ENCODE peak calls at places on chromosomes 2 and 18, in six cellular contexts. V is effector memory CD4-positive, alpha-beta T cell; L is small intestine; D is CD4-positive, CD25-positive, alpha-beta regulatory T cell; I is astrocyte; Y is MM.1S. N is an unnamed sample.

GRCh38 chr18:58911766-58912165 is 47.1 kb downstream of the ZNF532 start:
- DNase-seq in D (no peak), L (no peak), V (no peak), Y (peak; percentile 17), I (no peak), N (no peak)

GRCh38 chr18:6781179-6781714 is 51.7 kb downstream of the ARHGAP28 start:
- DNase-seq in L (no peak), V (no peak), Y (no peak), I (no peak), D (no peak), N (no peak)

GRCh38 chr2:9666306-9666705 is 35.5 kb upstream of the YWHAQ start:
- DNase-seq in V (no peak), L (no peak), D (no peak), I (no peak), Y (no peak), N (no peak)

GRCh38 chr2:2750867-2751714 is 420.0 kb upstream of the MYT1L start:
- DNase-seq in D (no peak), V (no peak), L (no peak), Y (no peak), I (no peak), N (no peak)

GRCh38 chr2:221293949-221294736 is 278.0 kb downstream of the EPHA4 start:
- DNase-seq in V (no peak), I (no peak), L (no peak), Y (no peak), D (no peak), N (no peak)

GRCh38 chr18:70288851-70289328 is at the start of gene SOCS6:
- DNase-seq in D (peak; percentile 35), Y (peak; percentile 72), V (no peak), L (peak; percentile 63), I (peak; percentile 53), N (no peak)

GRCh38 chr2:241952816-241953215 is 83.3 kb downstream of the RTP5 start:
- DNase-seq in Y (no peak), L (no peak), V (no peak), I (no peak), D (no peak), N (peak; percentile 23)

GRCh38 chr2:160252278-160252887 is 52.3 kb upstream of the ITGB6 start:
- DNase-seq in V (no peak), L (peak; percentile 48), Y (no peak), D (peak; percentile 23), I (no peak), N (no peak)

GRCh38 chr2:88199912-88200682 is 30.0 kb downstream of the THNSL2 start:
- DNase-seq in V (no peak), Y (no peak), D (peak; percentile 14), I (no peak), L (no peak), N (no peak)

DNA sequence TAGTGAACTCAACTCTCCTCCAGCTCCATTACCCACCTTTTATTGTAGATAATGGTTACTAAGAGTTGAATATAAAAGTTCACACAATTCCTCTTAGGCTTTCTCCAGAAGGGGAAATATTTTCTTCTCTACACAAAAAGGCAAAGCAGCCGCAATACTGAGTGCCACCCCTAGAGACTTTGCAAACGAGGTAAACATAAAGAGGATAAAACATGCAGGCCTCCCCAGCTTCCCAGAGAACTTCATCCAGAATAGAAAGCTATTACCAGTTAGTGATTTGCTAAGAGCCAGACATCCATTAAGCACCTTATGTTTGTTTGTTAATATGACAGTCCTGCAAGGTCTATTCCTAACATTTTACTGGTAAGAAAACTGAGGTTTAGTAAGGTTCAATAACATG is 17.4 kb downstream of the ZNF521 start:
- DNase-seq in L (no peak), D (no peak), V (no peak), Y (no peak), I (no peak), N (no peak)
- H3K27ac ChIP-seq in L (no peak overlapping the region), D (no peak overlapping the region), V (no peak overlapping the region), Y (no peak overlapping the region), I (no peak overlapping the region), N (no peak overlapping the region)

GRCh38 chr18:55269632-55270031 is 310.4 kb upstream of the CCDC68 start:
- DNase-seq in Y (no peak), I (no peak), D (no peak), V (no peak), L (no peak), N (no peak)

GRCh38 chr18:55265916-55266488 is 306.7 kb upstream of the CCDC68 start:
- DNase-seq in D (no peak), Y (no peak), I (no peak), V (no peak), L (no peak), N (no peak)

GRCh38 chr18:55268629-55269275 is 309.5 kb upstream of the CCDC68 start:
- DNase-seq in Y (peak; percentile 92), V (no peak), I (no peak), L (no peak), D (no peak), N (no peak)

GRCh38 chr18:55266981-55267380 is 307.7 kb upstream of the CCDC68 start:
- DNase-seq in L (no peak), V (no peak), I (no peak), Y (no peak), D (no peak), N (no peak)

GRCh38 chr18:55268146-55268545 is 308.9 kb upstream of the CCDC68 start:
- DNase-seq in L (no peak), V (no peak), Y (peak; percentile 93), I (peak; percentile 63), D (no peak), N (no peak)
- H3K4me1 ChIP-seq in L (peaks cover 2% of the 10 kb centered on the region), V (no peaks in the 10 kb centered on the region), Y (peaks cover 83% of the 10 kb centered on the region), I (peaks cover 22% of the 10 kb centered on the region), D (no peaks in the 10 kb centered on the region), N (no peaks in the 10 kb centered on the region)

GRCh38 chr2:111698743-111699554 is 185.0 kb downstream of the ANAPC1 start:
- DNase-seq in L (peak; percentile 98), V (peak; percentile 21), I (peak; percentile 99), Y (peak; percentile 94), D (peak; percentile 87), N (peak; percentile 24)
- H3K27ac ChIP-seq in L (peak overlapping the region; percentile 80), V (no peak overlapping the region), I (peak overlapping the region; percentile 75), Y (peak overlapping the region; percentile 91), D (no peak overlapping the region), N (peak overlapping the region; percentile 47)

DNA sequence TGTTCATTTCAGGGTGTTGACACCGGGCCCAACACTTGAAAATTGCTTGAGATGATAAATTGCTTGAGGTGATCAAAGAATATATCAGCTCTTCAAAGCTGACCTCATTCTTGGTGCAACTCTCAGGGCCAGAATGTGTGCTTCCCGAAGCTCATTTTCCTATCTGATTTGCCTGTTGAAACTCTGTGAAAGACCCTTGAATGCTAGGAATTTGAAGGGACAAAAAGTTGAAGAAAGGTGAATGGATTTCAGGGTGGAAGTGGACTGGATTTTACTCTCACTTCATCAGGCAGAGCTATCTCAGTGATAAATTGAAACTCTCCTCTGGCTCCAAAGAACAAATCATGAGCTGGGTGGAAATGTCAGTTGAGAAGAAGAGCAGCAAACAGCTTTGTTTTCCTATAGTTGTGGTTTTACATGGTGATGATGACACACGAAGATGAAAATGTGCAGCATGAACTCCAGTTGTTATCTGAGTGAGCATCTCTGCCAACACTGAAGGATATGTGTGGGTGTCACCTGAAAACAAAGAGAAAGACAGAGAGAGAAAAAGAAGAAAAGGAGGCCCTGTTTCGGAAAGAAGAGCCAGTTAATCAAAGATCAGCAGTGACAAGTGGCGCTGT is 34.4 kb downstream of the CD28 start:
- DNase-seq in V (peak; percentile 23), L (peak; percentile 9), Y (no peak), I (peak; percentile 73), D (peak; percentile 92), N (peak; percentile 77)
- H3K4me1 ChIP-seq in V (peaks cover 61% of the 10 kb centered on the region), L (peaks cover 3% of the 10 kb centered on the region), Y (peaks cover 6% of the 10 kb centered on the region), I (peaks cover 16% of the 10 kb centered on the region), D (peaks cover 67% of the 10 kb centered on the region), N (peaks cover 81% of the 10 kb centered on the region)

GRCh38 chr2:153479527-153479926 is 965 bp upstream of the RPRM start:
- DNase-seq in Y (no peak), I (peak; percentile 1), D (no peak), V (no peak), L (no peak), N (no peak)

GRCh38 chr2:153476491-153477095 is 2.0 kb downstream of the RPRM start:
- DNase-seq in D (no peak), I (no peak), Y (no peak), V (no peak), L (no peak), N (no peak)

GRCh38 chr2:153477096-153477555 is 1.4 kb downstream of the RPRM start:
- DNase-seq in I (no peak), L (no peak), V (no peak), Y (no peak), D (no peak), N (no peak)

GRCh38 chr2:153478289-153479261 is at the start of gene RPRM:
- DNase-seq in D (peak; percentile 57), Y (no peak), I (peak; percentile 29), V (peak; percentile 11), L (peak; percentile 51), N (peak; percentile 19)

GRCh38 chr2:153477641-153478288 is 797 bp downstream of the RPRM start:
- DNase-seq in D (no peak), I (no peak), V (no peak), Y (no peak), L (peak; percentile 15), N (no peak)
- H3K27ac ChIP-seq in D (no peak overlapping the region), I (no peak overlapping the region), V (no peak overlapping the region), Y (no peak overlapping the region), L (no peak overlapping the region), N (no peak overlapping the region)

DNA sequence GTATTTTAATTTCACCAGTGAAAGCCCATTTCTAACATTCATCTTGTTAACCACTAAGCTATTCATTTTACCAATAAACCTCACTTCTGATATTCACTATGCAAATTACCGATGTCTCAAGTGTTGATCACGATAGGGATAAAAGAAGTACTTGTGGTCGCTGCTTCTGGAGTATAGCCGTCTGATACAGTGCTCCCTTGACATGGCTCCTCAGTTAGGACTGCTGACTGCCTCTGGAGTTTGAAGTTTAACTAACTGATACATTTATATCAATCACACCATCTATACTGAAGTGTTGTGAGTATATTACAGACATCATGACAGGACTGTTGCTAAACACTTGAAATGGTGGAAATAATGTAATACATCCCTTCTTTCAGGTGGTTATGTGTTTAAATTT is 95.6 kb downstream of the EHBP1 start:
- DNase-seq in V (no peak), I (no peak), Y (no peak), L (no peak), D (peak; percentile 3), N (no peak)
- H3K4me1 ChIP-seq in V (no peaks in the 10 kb centered on the region), I (no peaks in the 10 kb centered on the region), Y (peaks cover 10% of the 10 kb centered on the region), L (peaks cover 2% of the 10 kb centered on the region), D (no peaks in the 10 kb centered on the region), N (peaks cover 4% of the 10 kb centered on the region)

GRCh38 chr2:43397821-43398220 is 171.4 kb upstream of the ZFP36L2 start:
- DNase-seq in I (no peak), L (no peak), D (no peak), V (no peak), Y (no peak), N (no peak)
- H3K27ac ChIP-seq in I (no peak overlapping the region), L (no peak overlapping the region), D (no peak overlapping the region), V (no peak overlapping the region), Y (no peak overlapping the region), N (no peak overlapping the region)

GRCh38 chr2:8551622-8552074 is 130.2 kb upstream of the ID2 start:
- DNase-seq in Y (no peak), V (no peak), L (no peak), D (no peak), I (no peak), N (peak; percentile 36)

GRCh38 chr2:8553643-8554042 is 128.2 kb upstream of the ID2 start:
- DNase-seq in L (no peak), Y (no peak), I (no peak), V (no peak), D (no peak), N (no peak)

GRCh38 chr2:8550481-8550880 is 131.4 kb upstream of the ID2 start:
- DNase-seq in I (no peak), L (no peak), D (no peak), Y (no peak), V (no peak), N (no peak)

GRCh38 chr2:8550932-8551621 is 130.8 kb upstream of the ID2 start:
- DNase-seq in V (no peak), I (no peak), D (no peak), L (no peak), Y (no peak), N (no peak)

GRCh38 chr2:8552264-8552913 is 129.5 kb upstream of the ID2 start:
- DNase-seq in V (no peak), L (no peak), Y (no peak), D (no peak), I (no peak), N (peak; percentile 30)
- H3K4me1 ChIP-seq in V (no peaks in the 10 kb centered on the region), L (no peaks in the 10 kb centered on the region), Y (no peaks in the 10 kb centered on the region), D (no peaks in the 10 kb centered on the region), I (no peaks in the 10 kb centered on the region), N (peaks cover 4% of the 10 kb centered on the region)